ENCODE peak calls at places on chromosome 22, in six cellular contexts. One of them, this sample, is unnamed.

GRCh38 chr22:17779286-17780115 is 5.2 kb upstream of the BID start:
- DNase-seq in uterus: no peak
- DNase-seq in fibroblast of mammary gland: no peak
- DNase-seq in psoas muscle: no peak
- DNase-seq in kidney: peak; percentile 60
- DNase-seq in endothelial cell: no peak
- DNase-seq in this sample: no peak

GRCh38 chr22:29992341-29993275 is 87.7 kb upstream of the HORMAD2 start:
- DNase-seq in uterus: no peak
- DNase-seq in fibroblast of mammary gland: no peak
- DNase-seq in psoas muscle: no peak
- DNase-seq in kidney: no peak
- DNase-seq in endothelial cell: no peak
- DNase-seq in this sample: no peak

GRCh38 chr22:31093090-31093850 is 12.2 kb downstream of the SMTN start:
- DNase-seq in uterus: peak; percentile 75
- DNase-seq in fibroblast of mammary gland: no peak
- DNase-seq in psoas muscle: peak; percentile 76
- DNase-seq in kidney: no peak
- DNase-seq in endothelial cell: no peak
- DNase-seq in this sample: no peak

GRCh38 chr22:33578752-33579151 is 341.5 kb downstream of the LARGE1 start:
- DNase-seq in uterus: no peak
- DNase-seq in fibroblast of mammary gland: no peak
- DNase-seq in psoas muscle: no peak
- DNase-seq in kidney: no peak
- DNase-seq in endothelial cell: no peak
- DNase-seq in this sample: no peak

GRCh38 chr22:17607891-17608521 is 20.5 kb downstream of the ATP6V1E1 start:
- DNase-seq in uterus: no peak
- DNase-seq in fibroblast of mammary gland: no peak
- DNase-seq in psoas muscle: no peak
- DNase-seq in kidney: no peak
- DNase-seq in endothelial cell: no peak
- DNase-seq in this sample: no peak

GRCh38 chr22:22322792-22323191 is 78.2 kb downstream of the VPREB1 start:
- DNase-seq in uterus: no peak
- DNase-seq in fibroblast of mammary gland: no peak
- DNase-seq in psoas muscle: no peak
- DNase-seq in kidney: peak; percentile 68
- DNase-seq in endothelial cell: no peak
- DNase-seq in this sample: no peak

GRCh38 chr22:21587803-21588611 is 20.5 kb downstream of the UBE2L3 start:
- DNase-seq in uterus: no peak
- DNase-seq in fibroblast of mammary gland: peak; percentile 38
- DNase-seq in psoas muscle: no peak
- DNase-seq in kidney: no peak
- DNase-seq in endothelial cell: no peak
- DNase-seq in this sample: no peak

GRCh38 chr22:48923165-48923875 is 904.4 kb downstream of the BRD1 start:
- DNase-seq in uterus: no peak
- DNase-seq in fibroblast of mammary gland: no peak
- DNase-seq in psoas muscle: no peak
- DNase-seq in kidney: no peak
- DNase-seq in endothelial cell: no peak
- DNase-seq in this sample: no peak

GRCh38 chr22:39152024-39152510 is 413 bp downstream of the CBX7 start:
- DNase-seq in uterus: no peak
- DNase-seq in fibroblast of mammary gland: no peak
- DNase-seq in psoas muscle: no peak
- DNase-seq in kidney: no peak
- DNase-seq in endothelial cell: no peak
- DNase-seq in this sample: no peak

GRCh38 chr22:48893288-48894063 is 934.2 kb downstream of the BRD1 start:
- DNase-seq in uterus: no peak
- DNase-seq in fibroblast of mammary gland: no peak
- DNase-seq in psoas muscle: no peak
- DNase-seq in kidney: no peak
- DNase-seq in endothelial cell: no peak
- DNase-seq in this sample: no peak

GRCh38 chr22:35917651-35918050 is 111.0 kb downstream of the RBFOX2 start:
- DNase-seq in uterus: no peak
- DNase-seq in fibroblast of mammary gland: no peak
- DNase-seq in psoas muscle: no peak
- DNase-seq in kidney: no peak
- DNase-seq in endothelial cell: no peak
- DNase-seq in this sample: no peak

GRCh38 chr22:48944433-48944755 is 883.3 kb downstream of the BRD1 start:
- DNase-seq in uterus: no peak
- DNase-seq in fibroblast of mammary gland: no peak
- DNase-seq in psoas muscle: no peak
- DNase-seq in kidney: no peak
- DNase-seq in endothelial cell: no peak
- DNase-seq in this sample: no peak

GRCh38 chr22:38886333-38886732 is 14.3 kb upstream of the CBX6 start:
- DNase-seq in uterus: no peak
- DNase-seq in fibroblast of mammary gland: no peak
- DNase-seq in psoas muscle: no peak
- DNase-seq in kidney: no peak
- DNase-seq in endothelial cell: no peak
- DNase-seq in this sample: no peak

GRCh38 chr22:50167689-50168489 is 2.6 kb upstream of the PANX2 start:
- DNase-seq in uterus: no peak
- DNase-seq in fibroblast of mammary gland: no peak
- DNase-seq in psoas muscle: no peak
- DNase-seq in kidney: no peak
- DNase-seq in endothelial cell: no peak
- DNase-seq in this sample: peak; percentile 25

GRCh38 chr22:38869663-38870062 is 2.4 kb downstream of the CBX6 start:
- DNase-seq in uterus: no peak
- DNase-seq in fibroblast of mammary gland: no peak
- DNase-seq in psoas muscle: no peak
- DNase-seq in kidney: no peak
- DNase-seq in endothelial cell: no peak
- DNase-seq in this sample: no peak

GRCh38 chr22:25482868-25483639 is 81.4 kb upstream of the GRK3 start:
- DNase-seq in uterus: no peak
- DNase-seq in fibroblast of mammary gland: no peak
- DNase-seq in psoas muscle: no peak
- DNase-seq in kidney: no peak
- DNase-seq in endothelial cell: no peak
- DNase-seq in this sample: no peak

GRCh38 chr22:40247976-40248375 is 70.3 kb downstream of the TNRC6B start:
- DNase-seq in uterus: no peak
- DNase-seq in fibroblast of mammary gland: no peak
- DNase-seq in psoas muscle: no peak
- DNase-seq in kidney: no peak
- DNase-seq in endothelial cell: no peak
- DNase-seq in this sample: no peak

GRCh38 chr22:46052801-46053562 is 76.0 kb upstream of the WNT7B start:
- DNase-seq in uterus: peak; percentile 55
- DNase-seq in fibroblast of mammary gland: peak; percentile 49
- DNase-seq in psoas muscle: peak; percentile 54
- DNase-seq in kidney: peak; percentile 85
- DNase-seq in endothelial cell: no peak
- DNase-seq in this sample: no peak
- TF ChIP-seq CTCF in uterus: no peak
- TF ChIP-seq CTCF in fibroblast of mammary gland: no peak
- TF ChIP-seq CTCF in psoas muscle: no peak
- TF ChIP-seq CTCF in kidney: no peak
- TF ChIP-seq CTCF in endothelial cell: no peak
- TF ChIP-seq CTCF in this sample: no peak

GRCh38 chr22:24437820-24438328 is 10.5 kb downstream of the ADORA2A start:
- DNase-seq in uterus: no peak
- DNase-seq in fibroblast of mammary gland: no peak
- DNase-seq in psoas muscle: no peak
- DNase-seq in kidney: peak; percentile 32
- DNase-seq in endothelial cell: no peak
- DNase-seq in this sample: no peak
- TF ChIP-seq CTCF in uterus: no peak
- TF ChIP-seq CTCF in fibroblast of mammary gland: peak; percentile 22
- TF ChIP-seq CTCF in psoas muscle: no peak
- TF ChIP-seq CTCF in kidney: no peak
- TF ChIP-seq CTCF in endothelial cell: no peak
- TF ChIP-seq CTCF in this sample: peak; percentile 37

DNA sequence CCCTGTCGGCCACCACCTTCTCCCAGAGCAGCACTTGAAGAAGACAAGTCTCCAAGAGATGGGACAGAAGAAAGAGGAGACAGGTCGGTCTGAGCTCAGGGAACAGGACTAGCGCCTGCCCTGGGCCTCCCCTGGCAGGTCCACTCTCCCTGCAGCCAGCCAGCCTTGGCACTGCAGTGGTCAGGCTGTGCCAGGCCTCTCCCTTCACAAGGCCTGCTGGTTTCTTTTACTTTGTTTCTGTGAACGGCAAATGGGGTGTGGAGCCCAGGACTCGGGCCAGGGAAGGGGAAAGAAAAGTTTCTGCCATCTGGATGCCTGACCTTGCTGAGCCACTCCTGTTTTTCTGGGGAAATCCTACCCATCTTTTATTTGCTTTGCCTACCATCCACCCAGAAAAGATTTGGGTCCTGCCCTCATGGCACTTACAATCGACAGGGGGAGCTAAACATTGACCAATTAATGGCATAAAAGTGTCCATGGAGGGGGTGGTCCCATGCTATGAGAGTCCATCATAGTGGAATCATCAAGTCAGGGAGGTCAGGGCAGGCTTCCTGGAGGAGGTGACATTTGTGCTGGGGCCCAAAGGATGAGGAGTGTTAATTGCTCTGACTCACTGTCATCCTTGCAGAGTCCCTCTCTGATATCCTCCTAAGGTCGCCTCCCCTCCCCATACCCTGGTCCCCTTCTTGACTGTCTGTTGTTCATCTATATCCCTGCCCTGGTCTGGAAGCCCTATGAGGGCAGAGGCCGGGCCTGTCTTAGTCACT is 65.2 kb downstream of the NFAM1 start:
- DNase-seq in uterus: no peak
- DNase-seq in fibroblast of mammary gland: no peak
- DNase-seq in psoas muscle: peak; percentile 47
- DNase-seq in kidney: no peak
- DNase-seq in endothelial cell: no peak
- DNase-seq in this sample: no peak
- TF ChIP-seq CTCF in uterus: no peak
- TF ChIP-seq CTCF in fibroblast of mammary gland: no peak
- TF ChIP-seq CTCF in psoas muscle: no peak
- TF ChIP-seq CTCF in kidney: no peak
- TF ChIP-seq CTCF in endothelial cell: no peak
- TF ChIP-seq CTCF in this sample: no peak

GRCh38 chr22:37162221-37163095 is 12.7 kb upstream of the IL2RB start:
- DNase-seq in uterus: no peak
- DNase-seq in fibroblast of mammary gland: no peak
- DNase-seq in psoas muscle: no peak
- DNase-seq in kidney: peak; percentile 58
- DNase-seq in endothelial cell: no peak
- DNase-seq in this sample: no peak
- TF ChIP-seq CTCF in uterus: no peak
- TF ChIP-seq CTCF in fibroblast of mammary gland: no peak
- TF ChIP-seq CTCF in psoas muscle: no peak
- TF ChIP-seq CTCF in kidney: no peak
- TF ChIP-seq CTCF in endothelial cell: no peak
- TF ChIP-seq CTCF in this sample: no peak

DNA sequence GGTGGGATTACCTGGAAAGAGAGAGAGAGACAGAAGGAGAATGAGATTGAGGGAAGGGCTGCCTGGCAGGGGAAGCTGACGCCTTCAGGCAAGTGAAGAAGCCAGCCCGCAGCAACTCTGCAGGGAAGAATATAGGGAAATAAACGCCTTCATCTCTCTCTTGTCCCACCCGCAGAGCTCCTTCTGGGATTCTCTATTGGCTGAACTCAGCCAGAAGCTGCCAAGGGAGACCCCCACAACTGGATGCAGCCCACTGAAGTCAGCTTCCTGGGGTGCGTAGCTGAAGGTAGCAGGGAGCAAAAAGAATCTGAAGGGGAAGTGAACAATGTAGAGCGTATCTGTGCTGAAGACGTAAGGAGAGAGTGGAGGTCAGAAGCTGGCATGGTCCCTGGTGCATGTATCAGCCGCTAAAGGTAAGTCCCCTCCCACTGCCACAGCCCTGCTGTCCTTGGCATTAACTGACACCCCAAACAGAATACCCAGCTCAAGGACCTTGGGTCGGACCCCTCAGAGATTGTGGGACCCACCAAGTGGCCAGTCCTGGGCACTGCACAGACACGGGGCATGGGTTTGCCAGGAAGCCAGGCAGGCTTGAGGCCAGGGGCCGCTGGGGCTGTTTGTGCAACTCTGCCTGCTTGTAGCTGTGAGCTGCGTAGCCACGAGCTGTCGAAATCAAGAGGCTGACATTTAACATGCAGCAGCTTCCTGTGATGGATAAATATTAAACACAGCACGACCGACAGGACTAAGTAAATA is 469.9 kb downstream of the MN1 start:
- DNase-seq in uterus: no peak
- DNase-seq in fibroblast of mammary gland: peak; percentile 28
- DNase-seq in psoas muscle: peak; percentile 41
- DNase-seq in kidney: peak; percentile 82
- DNase-seq in endothelial cell: peak; percentile 54
- DNase-seq in this sample: no peak
- TF ChIP-seq CTCF in uterus: no peak
- TF ChIP-seq CTCF in fibroblast of mammary gland: peak; percentile 32
- TF ChIP-seq CTCF in psoas muscle: peak; percentile 28
- TF ChIP-seq CTCF in kidney: peak; percentile 21
- TF ChIP-seq CTCF in endothelial cell: peak; percentile 46
- TF ChIP-seq CTCF in this sample: peak; percentile 22

GRCh38 chr22:41908409-41909289 is 6.2 kb downstream of the SHISA8 start:
- DNase-seq in uterus: no peak
- DNase-seq in fibroblast of mammary gland: no peak
- DNase-seq in psoas muscle: no peak
- DNase-seq in kidney: no peak
- DNase-seq in endothelial cell: peak; percentile 15
- DNase-seq in this sample: no peak
- TF ChIP-seq CTCF in uterus: no peak
- TF ChIP-seq CTCF in fibroblast of mammary gland: no peak
- TF ChIP-seq CTCF in psoas muscle: no peak
- TF ChIP-seq CTCF in kidney: no peak
- TF ChIP-seq CTCF in endothelial cell: no peak
- TF ChIP-seq CTCF in this sample: no peak

DNA sequence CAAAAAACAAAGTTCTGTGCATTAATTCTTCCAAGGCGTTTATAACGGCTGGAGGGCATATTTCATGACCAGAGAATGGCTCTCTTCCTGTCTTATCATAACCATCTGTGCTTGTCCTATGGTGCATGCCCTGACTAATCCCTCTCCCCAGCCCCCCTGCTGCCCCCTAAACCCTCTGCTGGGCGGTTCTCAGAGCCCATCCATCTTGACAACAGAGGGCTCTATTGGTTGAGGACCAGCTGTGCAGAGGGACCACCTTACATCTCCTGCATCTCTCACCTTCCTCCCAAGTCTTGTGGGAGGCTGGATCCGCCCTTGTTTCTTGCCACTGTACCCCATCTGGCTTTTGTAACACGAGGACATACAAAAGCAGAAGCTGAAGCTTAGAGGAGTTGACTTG is 282.1 kb downstream of the MIAT start:
- DNase-seq in uterus: no peak
- DNase-seq in fibroblast of mammary gland: no peak
- DNase-seq in psoas muscle: no peak
- DNase-seq in kidney: no peak
- DNase-seq in endothelial cell: no peak
- DNase-seq in this sample: no peak
- TF ChIP-seq CTCF in uterus: no peak
- TF ChIP-seq CTCF in fibroblast of mammary gland: no peak
- TF ChIP-seq CTCF in psoas muscle: no peak
- TF ChIP-seq CTCF in kidney: no peak
- TF ChIP-seq CTCF in endothelial cell: no peak
- TF ChIP-seq CTCF in this sample: no peak

This sample was measured in CD14-positive monocyte.